ENCODE peak calls at places on chromosomes 11 and 22, in four cellular contexts. One of them, this sample, is unnamed.

GRCh38 chr11:32029721-32030120 is 61.2 kb upstream of the RCN1 start:
- DNase-seq in foreskin fibroblast: no peak
- DNase-seq in Panc1: no peak
- DNase-seq in left ventricle myocardium inferior: no peak
- DNase-seq in this sample: no peak

GRCh38 chr11:45757672-45758071 is 47.3 kb upstream of the SLC35C1 start:
- DNase-seq in foreskin fibroblast: no peak
- DNase-seq in Panc1: no peak
- DNase-seq in left ventricle myocardium inferior: no peak
- DNase-seq in this sample: no peak

GRCh38 chr11:110069158-110069737 is 23.9 kb upstream of the ZC3H12C start:
- DNase-seq in foreskin fibroblast: peak
- DNase-seq in Panc1: no peak
- DNase-seq in left ventricle myocardium inferior: peak
- DNase-seq in this sample: peak

GRCh38 chr22:23533328-23533762 is 46.7 kb downstream of the IGLL1 start:
- DNase-seq in foreskin fibroblast: peak
- DNase-seq in Panc1: no peak
- DNase-seq in left ventricle myocardium inferior: no peak
- DNase-seq in this sample: no peak

GRCh38 chr11:122691751-122692150 is 36.2 kb downstream of the UBASH3B start:
- DNase-seq in foreskin fibroblast: peak
- DNase-seq in Panc1: no peak
- DNase-seq in left ventricle myocardium inferior: no peak
- DNase-seq in this sample: no peak

GRCh38 chr11:110525883-110526282 is 96.1 kb downstream of the FDX1 start:
- DNase-seq in foreskin fibroblast: peak
- DNase-seq in Panc1: no peak
- DNase-seq in left ventricle myocardium inferior: no peak
- DNase-seq in this sample: peak

GRCh38 chr11:125192194-125192593 is 27.6 kb downstream of the PKNOX2 start:
- DNase-seq in foreskin fibroblast: no peak
- DNase-seq in Panc1: no peak
- DNase-seq in left ventricle myocardium inferior: no peak
- DNase-seq in this sample: no peak

GRCh38 chr11:111365722-111366559 is 13.1 kb downstream of the POU2AF1 start:
- DNase-seq in foreskin fibroblast: no peak
- DNase-seq in Panc1: no peak
- DNase-seq in left ventricle myocardium inferior: no peak
- DNase-seq in this sample: no peak

GRCh38 chr22:30397656-30398635 is 1.1 kb downstream of the SEC14L2 start:
- DNase-seq in foreskin fibroblast: no peak
- DNase-seq in Panc1: no peak
- DNase-seq in left ventricle myocardium inferior: no peak
- DNase-seq in this sample: no peak

GRCh38 chr22:41177626-41178424 is 27.3 kb upstream of the L3MBTL2 start:
- DNase-seq in foreskin fibroblast: no peak
- DNase-seq in Panc1: no peak
- DNase-seq in left ventricle myocardium inferior: no peak
- DNase-seq in this sample: no peak

GRCh38 chr11:33724644-33725035 is 11.6 kb downstream of the CD59 start:
- DNase-seq in foreskin fibroblast: peak
- DNase-seq in Panc1: no peak
- DNase-seq in left ventricle myocardium inferior: no peak
- DNase-seq in this sample: no peak

GRCh38 chr11:119728226-119728626 is 774 bp downstream of the NECTIN1 start:
- DNase-seq in foreskin fibroblast: peak
- DNase-seq in Panc1: no peak
- DNase-seq in left ventricle myocardium inferior: no peak
- DNase-seq in this sample: no peak

GRCh38 chr11:119730347-119730613 is 1.3 kb upstream of the NECTIN1 start:
- DNase-seq in foreskin fibroblast: no peak
- DNase-seq in Panc1: no peak
- DNase-seq in left ventricle myocardium inferior: no peak
- DNase-seq in this sample: no peak

GRCh38 chr11:119730789-119731386 is 1.9 kb upstream of the NECTIN1 start:
- DNase-seq in foreskin fibroblast: no peak
- DNase-seq in Panc1: no peak
- DNase-seq in left ventricle myocardium inferior: no peak
- DNase-seq in this sample: no peak

GRCh38 chr11:119728651-119729580 is at the start of gene NECTIN1:
- DNase-seq in foreskin fibroblast: peak
- DNase-seq in Panc1: peak
- DNase-seq in left ventricle myocardium inferior: peak
- DNase-seq in this sample: peak

DNA sequence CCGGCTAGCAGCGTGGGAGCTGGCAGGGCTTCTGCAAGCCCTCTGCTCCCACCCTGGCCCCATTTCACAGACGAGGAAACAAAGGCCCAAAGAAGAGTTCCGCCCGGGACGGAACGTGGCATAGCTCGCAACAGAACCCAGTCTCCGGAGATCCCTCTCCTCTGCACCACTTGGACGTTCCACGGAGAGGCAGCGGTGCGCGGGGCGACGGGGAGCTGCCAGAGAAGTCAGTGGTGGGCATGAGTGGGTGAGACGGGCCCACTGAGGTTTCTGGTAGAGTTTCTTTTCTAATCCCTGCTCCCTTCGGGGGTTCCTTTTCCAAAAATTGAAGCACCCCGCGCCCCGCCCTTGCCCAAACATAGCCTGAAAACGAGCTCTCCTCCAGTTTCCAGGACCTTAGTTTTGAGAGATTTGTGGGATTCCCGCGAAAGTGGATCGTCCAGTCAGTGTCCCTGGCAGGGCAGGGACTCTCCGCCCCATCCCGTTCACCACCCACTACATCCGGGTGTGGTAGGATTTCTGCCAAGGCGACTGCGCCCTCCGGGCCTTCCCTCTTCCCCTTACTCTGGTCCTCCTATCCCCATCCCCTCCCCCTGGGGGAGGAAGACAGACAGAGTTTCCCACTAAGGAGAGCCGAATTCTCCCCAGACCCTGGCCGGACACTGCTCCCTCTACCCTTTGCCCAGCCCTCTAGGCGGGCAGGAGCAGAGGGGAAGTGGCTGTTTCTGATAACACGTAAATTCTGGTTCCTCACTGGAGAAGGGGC is 764 bp upstream of the NECTIN1 start:
- DNase-seq in foreskin fibroblast: peak
- DNase-seq in Panc1: no peak
- DNase-seq in left ventricle myocardium inferior: peak
- DNase-seq in this sample: peak
- TF ChIP-seq CTCF in foreskin fibroblast: no peak
- TF ChIP-seq CTCF in Panc1: no peak
- TF ChIP-seq CTCF in left ventricle myocardium inferior: peak
- TF ChIP-seq CTCF in this sample: no peak

GRCh38 chr22:28810839-28811491 is 10.6 kb upstream of the XBP1 start:
- DNase-seq in foreskin fibroblast: no peak
- DNase-seq in Panc1: no peak
- DNase-seq in left ventricle myocardium inferior: no peak
- DNase-seq in this sample: no peak
- TF ChIP-seq CTCF in foreskin fibroblast: no peak
- TF ChIP-seq CTCF in Panc1: no peak
- TF ChIP-seq CTCF in left ventricle myocardium inferior: no peak
- TF ChIP-seq CTCF in this sample: no peak

DNA sequence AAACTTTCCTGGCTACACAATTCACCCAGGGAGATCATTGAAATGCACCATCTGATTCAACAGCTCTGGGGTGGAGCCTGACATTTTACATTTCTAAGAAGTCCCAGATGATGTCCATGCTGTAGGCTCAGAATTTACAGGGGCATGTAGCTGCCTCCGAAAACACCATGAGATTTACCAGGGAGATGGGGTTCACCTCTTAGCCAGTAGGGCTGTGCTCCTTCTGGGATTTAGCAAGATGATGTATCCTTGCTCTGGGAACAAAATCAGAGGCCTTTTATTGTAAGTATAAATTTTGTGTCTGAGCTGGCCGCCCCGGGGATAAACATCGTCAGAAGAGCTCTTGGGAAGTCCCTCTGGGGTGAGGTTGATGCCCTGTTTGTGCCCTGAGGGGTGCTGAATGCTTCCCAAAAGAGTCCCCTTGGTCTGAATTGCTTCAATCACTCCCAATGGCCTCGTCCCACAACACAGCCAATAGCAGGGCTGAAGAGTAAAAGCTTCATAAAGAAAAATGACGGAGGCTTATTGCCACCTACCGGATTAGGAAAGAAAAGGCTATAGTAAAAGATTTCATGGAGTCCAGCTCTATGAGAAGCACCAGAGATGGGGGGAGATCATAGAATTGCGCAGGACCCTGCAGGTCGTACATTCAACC is 33.4 kb upstream of the API5 start:
- DNase-seq in foreskin fibroblast: peak
- DNase-seq in Panc1: no peak
- DNase-seq in left ventricle myocardium inferior: no peak
- DNase-seq in this sample: no peak
- TF ChIP-seq CTCF in foreskin fibroblast: peak
- TF ChIP-seq CTCF in Panc1: peak
- TF ChIP-seq CTCF in left ventricle myocardium inferior: peak
- TF ChIP-seq CTCF in this sample: no peak

GRCh38 chr11:118294053-118294452 is 10.5 kb upstream of the CD3E start:
- DNase-seq in foreskin fibroblast: no peak
- DNase-seq in Panc1: no peak
- DNase-seq in left ventricle myocardium inferior: no peak
- DNase-seq in this sample: no peak

GRCh38 chr11:118287006-118287405 is 17.5 kb upstream of the CD3E start:
- DNase-seq in foreskin fibroblast: peak
- DNase-seq in Panc1: no peak
- DNase-seq in left ventricle myocardium inferior: no peak
- DNase-seq in this sample: no peak

GRCh38 chr11:118289411-118289810 is 15.1 kb upstream of the CD3E start:
- DNase-seq in foreskin fibroblast: peak
- DNase-seq in Panc1: no peak
- DNase-seq in left ventricle myocardium inferior: no peak
- DNase-seq in this sample: no peak

GRCh38 chr11:118291453-118291852 is 13.1 kb upstream of the CD3E start:
- DNase-seq in foreskin fibroblast: peak
- DNase-seq in Panc1: no peak
- DNase-seq in left ventricle myocardium inferior: no peak
- DNase-seq in this sample: no peak

GRCh38 chr11:118290923-118291322 is 13.6 kb upstream of the CD3E start:
- DNase-seq in foreskin fibroblast: no peak
- DNase-seq in Panc1: no peak
- DNase-seq in left ventricle myocardium inferior: no peak
- DNase-seq in this sample: no peak
- TF ChIP-seq CTCF in foreskin fibroblast: no peak
- TF ChIP-seq CTCF in Panc1: peak
- TF ChIP-seq CTCF in left ventricle myocardium inferior: peak
- TF ChIP-seq CTCF in this sample: no peak

GRCh38 chr11:22192289-22192641 is 620 bp upstream of the ANO5 start:
- DNase-seq in foreskin fibroblast: peak
- DNase-seq in Panc1: no peak
- DNase-seq in left ventricle myocardium inferior: peak
- DNase-seq in this sample: no peak
- TF ChIP-seq CTCF in foreskin fibroblast: no peak
- TF ChIP-seq CTCF in Panc1: peak
- TF ChIP-seq CTCF in left ventricle myocardium inferior: no peak
- TF ChIP-seq CTCF in this sample: no peak

GRCh38 chr11:77411717-77412441 is 62.0 kb downstream of the PAK1 start:
- DNase-seq in foreskin fibroblast: peak
- DNase-seq in Panc1: no peak
- DNase-seq in left ventricle myocardium inferior: peak
- DNase-seq in this sample: peak
- TF ChIP-seq CTCF in foreskin fibroblast: no peak
- TF ChIP-seq CTCF in Panc1: no peak
- TF ChIP-seq CTCF in left ventricle myocardium inferior: peak
- TF ChIP-seq CTCF in this sample: peak

GRCh38 chr11:62721994-62722393 is 5.3 kb downstream of the HNRNPUL2 start:
- DNase-seq in foreskin fibroblast: peak
- DNase-seq in Panc1: no peak
- DNase-seq in left ventricle myocardium inferior: no peak
- DNase-seq in this sample: no peak
- TF ChIP-seq CTCF in foreskin fibroblast: no peak
- TF ChIP-seq CTCF in Panc1: no peak
- TF ChIP-seq CTCF in left ventricle myocardium inferior: no peak
- TF ChIP-seq CTCF in this sample: no peak

This sample was measured in AG09319.